ENCODE peak calls at places on chromosomes 16 and 17, in eight cellular contexts. M is HCT116, R is AG09309, E is stomach, P is NB4, Y is BE2C, X is fibroblast of the aortic adventitia, A is A549. O is an unnamed sample.

GRCh38 chr16:48452991-48453760 is 68.0 kb upstream of the SIAH1 start:
- DNase-seq in X (no peak), A (no peak), Y (no peak), R (no peak), P (no peak), E (no peak), M (no peak), O (no peak)

GRCh38 chr17:10614536-10615155 is 42.5 kb downstream of the MYH3 start:
- DNase-seq in A (peak), Y (peak), E (no peak), P (peak), X (peak), M (peak), R (peak), O (peak)

GRCh38 chr17:3801792-3802191 is 804 bp upstream of the ITGAE start:
- DNase-seq in E (no peak), A (no peak), R (no peak), M (no peak), P (no peak), Y (no peak), X (no peak), O (no peak)

GRCh38 chr16:35447010-35447558 is 1987.7 kb downstream of the TP53TG3F start:
- DNase-seq in X (no peak), M (no peak), R (no peak), E (no peak), P (no peak), Y (no peak), A (no peak), O (no peak)

GRCh38 chr17:17906418-17907215 is 65.6 kb downstream of the TOM1L2 start:
- DNase-seq in X (no peak), E (no peak), P (no peak), M (no peak), A (no peak), Y (no peak), R (no peak), O (no peak)

GRCh38 chr17:83201206-83202001 is 122.0 kb downstream of the METRNL start:
- DNase-seq in M (no peak), E (peak), R (no peak), Y (peak), P (peak), X (no peak), A (no peak), O (no peak)

GRCh38 chr17:50205931-50206505 is 4.6 kb upstream of the COL1A1 start:
- DNase-seq in R (no peak), P (no peak), M (no peak), E (no peak), X (no peak), Y (no peak), A (no peak), O (no peak)

GRCh38 chr17:73201215-73202069 is 8.6 kb downstream of the COG1 start:
- DNase-seq in M (no peak), X (no peak), P (peak), R (no peak), A (no peak), E (no peak), Y (no peak), O (no peak)

GRCh38 chr16:70680495-70681381 is 5.1 kb downstream of the MTSS2 start:
- DNase-seq in P (no peak), X (no peak), E (no peak), A (no peak), Y (no peak), M (no peak), R (no peak), O (no peak)

GRCh38 chr17:31096106-31096436 is 1.3 kb downstream of the NF1 start:
- DNase-seq in Y (no peak), P (no peak), M (no peak), E (no peak), X (peak), A (no peak), R (no peak), O (no peak)

GRCh38 chr16:48318630-48319029 is 66.6 kb downstream of the SIAH1 start:
- DNase-seq in M (no peak), X (peak), Y (no peak), A (no peak), E (no peak), P (peak), R (no peak), O (peak)

GRCh38 chr16:80580109-80580832 is 39.5 kb downstream of the DYNLRB2 start:
- DNase-seq in P (no peak), A (peak), E (no peak), Y (no peak), R (no peak), M (no peak), X (peak), O (peak)

GRCh38 chr16:15460601-15461000 is 26.2 kb downstream of the BMERB1 start:
- DNase-seq in X (no peak), P (no peak), E (no peak), A (no peak), R (no peak), Y (no peak), M (no peak), O (no peak)

GRCh38 chr16:67104845-67105244 is 4.9 kb upstream of the PHAF1 start:
- DNase-seq in Y (no peak), A (no peak), E (no peak), X (no peak), R (no peak), M (no peak), P (no peak), O (no peak)

GRCh38 chr17:79082311-79083190 is 7.9 kb downstream of the ENGASE start:
- DNase-seq in P (peak), A (peak), R (no peak), M (peak), X (peak), Y (peak), E (peak), O (peak)

GRCh38 chr17:44637066-44637465 is 19.2 kb upstream of the MEIOC start:
- DNase-seq in A (no peak), Y (no peak), X (no peak), R (no peak), M (no peak), E (no peak), P (peak), O (no peak)

GRCh38 chr17:16908282-16908681 is 63.6 kb downstream of the TNFRSF13B start:
- DNase-seq in E (peak), Y (no peak), M (no peak), X (no peak), A (no peak), P (no peak), R (no peak), O (no peak)

GRCh38 chr17:17890773-17891759 is 54.3 kb upstream of the SREBF1 start:
- DNase-seq in M (peak), R (peak), E (peak), X (peak), Y (peak), A (peak), P (peak), O (peak)

GRCh38 chr17:57344261-57344660 is 87.9 kb downstream of the MSI2 start:
- DNase-seq in P (no peak), M (no peak), X (no peak), Y (no peak), A (no peak), R (no peak), E (no peak), O (no peak)

GRCh38 chr17:80830020-80830780 is 161.4 kb upstream of the CHMP6 start:
- DNase-seq in Y (no peak), P (no peak), M (no peak), A (no peak), R (no peak), E (no peak), X (no peak), O (no peak)

GRCh38 chr17:41823141-41823524 is 10.3 kb downstream of the FKBP10 start:
- DNase-seq in X (no peak), R (no peak), M (no peak), A (no peak), E (no peak), P (no peak), Y (no peak), O (no peak)

GRCh38 chr17:81722184-81723120 is 10.4 kb downstream of the SLC25A10 start:
- DNase-seq in A (no peak), M (no peak), E (peak), X (peak), Y (no peak), R (no peak), P (peak), O (no peak)

GRCh38 chr17:7404737-7405412 is 978 bp upstream of the TMEM256 start:
- DNase-seq in M (no peak), A (no peak), Y (no peak), P (peak), X (peak), E (peak), R (no peak), O (peak)

GRCh38 chr17:31072186-31072585 is 22.6 kb upstream of the NF1 start:
- DNase-seq in E (no peak), Y (no peak), X (peak), P (no peak), A (no peak), M (no peak), R (peak), O (peak)

GRCh38 chr16:78542419-78542818 is 443.0 kb downstream of the WWOX start:
- DNase-seq in E (no peak), R (no peak), A (no peak), M (no peak), X (no peak), P (no peak), Y (no peak), O (peak)

GRCh38 chr16:85391175-85391707 is 221.9 kb upstream of the GSE1 start:
- DNase-seq in X (no peak), Y (no peak), E (no peak), P (no peak), A (no peak), M (no peak), R (no peak), O (no peak)

GRCh38 chr17:81651692-81652091 is 4.7 kb downstream of the PDE6G start:
- DNase-seq in Y (peak), R (peak), P (no peak), M (no peak), A (peak), X (peak), E (no peak), O (peak)

GRCh38 chr17:74373838-74374606 is 6.7 kb downstream of the GPR142 start:
- DNase-seq in R (no peak), E (peak), P (no peak), M (no peak), A (peak), Y (no peak), X (no peak), O (no peak)

GRCh38 chr17:5354310-5354709 is 65.2 kb downstream of the NUP88 start:
- DNase-seq in P (no peak), E (no peak), A (no peak), X (no peak), Y (no peak), R (no peak), M (no peak), O (no peak)

GRCh38 chr16:89434490-89434889 is 55.9 kb downstream of the ANKRD11 start:
- DNase-seq in A (no peak), P (no peak), R (no peak), M (no peak), X (no peak), E (no peak), Y (no peak), O (no peak)

GRCh38 chr16:11326737-11327276 is 18.5 kb upstream of the RMI2 start:
- DNase-seq in X (no peak), Y (no peak), E (no peak), R (no peak), M (no peak), A (no peak), P (no peak), O (no peak)

GRCh38 chr16:55889518-55889917 is 14.3 kb upstream of the CES5A start:
- DNase-seq in Y (no peak), E (no peak), X (no peak), M (no peak), A (no peak), P (no peak), R (no peak), O (no peak)

GRCh38 chr16:83602797-83603735 is 204.7 kb upstream of the HSBP1 start:
- DNase-seq in M (no peak), P (no peak), Y (no peak), E (no peak), A (no peak), R (no peak), X (no peak), O (no peak)

GRCh38 chr16:83603981-83604570 is 203.7 kb upstream of the HSBP1 start:
- DNase-seq in P (no peak), Y (no peak), X (no peak), M (no peak), A (no peak), E (no peak), R (no peak), O (no peak)

GRCh38 chr16:83609178-83609577 is 198.6 kb upstream of the HSBP1 start:
- DNase-seq in E (no peak), R (peak), A (no peak), X (peak), Y (no peak), P (no peak), M (no peak), O (peak)

GRCh38 chr16:83606486-83607030 is 201.2 kb upstream of the HSBP1 start:
- DNase-seq in X (no peak), M (peak), R (no peak), E (no peak), P (peak), Y (no peak), A (peak), O (no peak)
- TF ChIP-seq CTCF in X (no peak), M (no peak), R (no peak), E (no peak), P (no peak), Y (no peak), A (no peak), O (no peak)

GRCh38 chr17:2487306-2487705 is 24.4 kb downstream of the METTL16 start:
- DNase-seq in M (no peak), Y (no peak), A (no peak), R (no peak), P (no peak), E (no peak), X (no peak), O (no peak)

GRCh38 chr17:2484876-2485275 is 26.8 kb downstream of the METTL16 start:
- DNase-seq in E (no peak), Y (no peak), P (no peak), X (no peak), R (no peak), A (no peak), M (no peak), O (no peak)

GRCh38 chr17:2485543-2485942 is 26.1 kb downstream of the METTL16 start:
- DNase-seq in M (no peak), E (no peak), X (peak), Y (no peak), A (peak), R (no peak), P (no peak), O (no peak)

GRCh38 chr17:2483084-2483483 is 28.6 kb downstream of the METTL16 start:
- DNase-seq in A (no peak), M (no peak), X (no peak), E (no peak), P (no peak), R (no peak), Y (no peak), O (no peak)

DNA sequence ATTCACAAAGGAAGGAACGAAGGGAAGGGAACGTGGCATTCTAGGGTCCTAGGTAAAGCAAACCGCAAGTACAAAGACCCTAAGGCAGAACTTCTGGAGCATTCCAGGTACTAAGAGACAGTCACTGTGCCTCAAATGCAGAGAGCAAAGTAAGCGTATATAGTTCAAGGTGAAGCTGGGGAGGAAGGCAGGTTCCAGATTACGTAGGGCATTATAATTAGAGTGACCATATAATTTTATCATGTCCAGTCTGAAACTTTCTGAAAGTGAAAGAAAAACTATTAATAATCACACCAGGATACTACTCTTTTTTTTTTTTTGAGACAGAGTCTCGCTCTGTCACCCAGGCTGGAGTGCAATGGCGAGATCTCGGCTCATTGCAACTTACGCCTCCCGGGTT is 25.7 kb downstream of the METTL16 start:
- DNase-seq in R (no peak), P (no peak), A (no peak), Y (no peak), X (no peak), E (no peak), M (no peak), O (no peak)
- H3K4me3 ChIP-seq in R (no peak), P (no peak), A (no peak), Y (no peak), X (no peak), E (no peak), M (no peak), O (no peak)

DNA sequence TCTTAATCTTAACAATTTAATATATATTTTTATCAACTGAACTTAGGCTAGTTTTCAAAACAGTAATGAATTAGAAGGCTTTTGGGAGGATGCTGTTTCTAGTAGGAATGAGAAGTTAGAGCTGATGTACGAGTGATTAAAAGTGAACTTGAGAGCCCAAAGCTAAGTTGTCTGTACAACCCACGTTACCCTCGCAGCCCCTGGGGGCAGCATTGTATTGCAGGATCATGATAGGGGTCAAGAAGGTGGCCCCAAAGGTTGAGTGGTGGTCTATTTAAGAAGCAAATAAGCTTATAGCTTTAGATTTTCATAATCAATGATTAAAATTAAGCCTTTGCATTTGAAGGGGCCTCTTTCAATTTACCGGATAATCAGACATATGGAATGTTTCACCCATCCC is 33.7 kb upstream of the ALDH3A2 start:
- DNase-seq in X (no peak), R (no peak), M (no peak), A (no peak), Y (no peak), E (no peak), P (peak), O (no peak)
- TF ChIP-seq CTCF in X (no peak), R (no peak), M (no peak), A (no peak), Y (peak), E (no peak), P (peak), O (no peak)

DNA sequence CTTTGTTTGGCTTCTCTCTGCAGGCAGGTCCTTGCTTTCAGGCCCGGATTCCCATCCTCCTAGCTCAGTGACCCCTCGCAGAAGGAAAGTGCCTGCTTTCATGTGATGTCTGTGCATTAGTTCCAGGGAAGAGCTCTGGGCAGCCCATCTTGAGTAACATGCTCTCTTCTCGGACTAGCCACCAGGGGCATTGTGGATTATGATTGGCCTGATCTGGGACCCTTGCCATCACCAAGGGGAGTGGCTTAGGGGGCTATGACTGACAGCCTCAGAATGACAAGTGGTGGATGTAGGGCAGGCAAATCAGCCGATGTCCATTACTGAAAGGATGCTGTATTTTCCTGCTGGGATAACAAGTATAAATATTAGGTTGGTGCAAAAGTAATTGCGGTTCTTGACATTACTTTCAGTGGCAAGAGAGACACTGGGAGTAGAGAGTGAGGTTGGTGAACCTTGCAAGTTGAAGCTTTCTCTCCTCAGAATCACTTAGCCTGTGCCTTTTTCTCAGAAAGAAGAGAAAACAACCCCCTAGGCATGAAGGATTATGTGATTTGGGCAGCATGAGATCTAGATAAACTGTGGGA is 71.5 kb upstream of the MPHOSPH6 start:
- DNase-seq in P (no peak), M (no peak), R (no peak), Y (no peak), X (no peak), E (no peak), A (no peak), O (no peak)
- H3K4me3 ChIP-seq in P (no peak), M (no peak), R (no peak), Y (no peak), X (no peak), E (no peak), A (no peak), O (no peak)

GRCh38 chr16:3095869-3096268 is 3.2 kb downstream of the ZSCAN10 start:
- DNase-seq in A (peak), R (no peak), E (no peak), X (no peak), M (peak), Y (no peak), P (peak), O (no peak)
- TF ChIP-seq CTCF in A (peak), R (peak), E (no peak), X (peak), M (peak), Y (peak), P (peak), O (peak)

DNA sequence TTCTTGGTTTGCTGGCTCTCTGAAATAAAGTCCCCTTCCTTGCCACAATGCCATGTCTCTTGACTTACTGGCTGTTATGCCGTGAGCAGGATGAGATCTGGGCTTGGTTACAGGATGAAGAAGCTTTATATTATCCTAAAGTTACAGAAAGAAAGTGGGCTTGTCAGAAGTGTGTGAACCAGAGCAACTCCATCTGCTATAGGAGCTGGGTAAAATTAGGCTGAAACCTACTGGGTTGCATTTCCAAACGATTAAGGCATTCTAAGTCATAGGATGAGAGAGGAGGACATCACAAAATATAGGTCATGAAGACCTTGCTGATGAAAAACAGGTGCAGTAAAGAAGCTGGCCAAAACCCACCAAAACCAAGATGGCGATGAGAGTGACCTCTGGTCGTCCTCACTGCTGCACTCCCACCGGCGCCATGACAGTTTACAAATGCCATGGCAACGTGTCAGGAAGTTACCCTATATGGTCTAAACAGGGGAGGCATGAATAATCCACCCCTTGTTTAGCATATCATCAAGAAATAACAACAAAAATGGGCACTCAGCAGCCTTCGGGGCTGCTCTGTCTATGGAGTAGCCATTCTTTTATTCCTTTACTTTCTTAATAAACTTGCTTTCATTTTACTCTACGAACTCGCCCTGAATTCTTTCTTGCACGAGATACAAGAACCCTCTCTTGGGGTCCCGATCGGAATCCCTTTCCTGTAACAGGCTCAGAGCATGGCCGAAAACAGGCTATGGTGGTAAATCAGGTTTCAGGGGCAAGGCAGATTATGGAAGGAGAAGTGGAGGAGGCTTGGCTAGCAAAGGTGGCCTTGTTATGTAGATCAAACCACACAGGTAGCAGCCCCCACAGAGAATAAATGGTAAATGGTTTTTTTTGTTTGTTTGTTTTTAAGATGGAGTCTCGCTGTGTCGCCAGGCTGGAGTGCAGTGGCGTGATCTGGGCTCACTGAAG is 81.3 kb upstream of the C16orf82 start:
- DNase-seq in P (no peak), Y (no peak), X (no peak), E (no peak), M (no peak), R (no peak), A (no peak), O (no peak)
- H3K4me3 ChIP-seq in P (no peak), Y (no peak), X (no peak), E (no peak), M (no peak), R (no peak), A (no peak), O (no peak)

O was measured in fibroblast of villous mesenchyme.